ENCODE peak calls at places on chromosome 6, in eight cellular contexts. One of them, this sample, is unnamed.

GRCh38 chr6:125201961-125202729 is 48.6 kb downstream of the TPD52L1 start:
- DNase-seq in Ammon's horn: no peak
- DNase-seq in mesendoderm: peak; percentile 36
- DNase-seq in HCT116: peak; percentile 81
- DNase-seq in activated CD8-positive, alpha-beta memory T cell treated with anti-CD3 and anti-CD28 coated beads for 48 hours: no peak
- DNase-seq in brain microvascular endothelial cell: peak; percentile 96
- DNase-seq in amniotic stem cell: peak; percentile 73
- DNase-seq in mesenteric fat pad: no peak
- DNase-seq in this sample: no peak

GRCh38 chr6:65064844-65065243 is 642.2 kb downstream of the EYS start:
- DNase-seq in Ammon's horn: no peak
- DNase-seq in mesendoderm: no peak
- DNase-seq in HCT116: no peak
- DNase-seq in activated CD8-positive, alpha-beta memory T cell treated with anti-CD3 and anti-CD28 coated beads for 48 hours: no peak
- DNase-seq in brain microvascular endothelial cell: no peak
- DNase-seq in amniotic stem cell: no peak
- DNase-seq in mesenteric fat pad: no peak
- DNase-seq in this sample: no peak

GRCh38 chr6:87730310-87730709 is 28.3 kb upstream of the AKIRIN2 start:
- DNase-seq in Ammon's horn: peak; percentile 54
- DNase-seq in mesendoderm: no peak
- DNase-seq in HCT116: no peak
- DNase-seq in activated CD8-positive, alpha-beta memory T cell treated with anti-CD3 and anti-CD28 coated beads for 48 hours: no peak
- DNase-seq in brain microvascular endothelial cell: no peak
- DNase-seq in amniotic stem cell: no peak
- DNase-seq in mesenteric fat pad: no peak
- DNase-seq in this sample: no peak

GRCh38 chr6:3538536-3538935 is 81.7 kb upstream of the SLC22A23 start:
- DNase-seq in Ammon's horn: no peak
- DNase-seq in mesendoderm: no peak
- DNase-seq in HCT116: no peak
- DNase-seq in activated CD8-positive, alpha-beta memory T cell treated with anti-CD3 and anti-CD28 coated beads for 48 hours: no peak
- DNase-seq in brain microvascular endothelial cell: no peak
- DNase-seq in amniotic stem cell: no peak
- DNase-seq in mesenteric fat pad: no peak
- DNase-seq in this sample: no peak

GRCh38 chr6:132527791-132528190 is 10.3 kb upstream of the TAAR9 start:
- DNase-seq in Ammon's horn: no peak
- DNase-seq in mesendoderm: no peak
- DNase-seq in HCT116: peak; percentile 83
- DNase-seq in activated CD8-positive, alpha-beta memory T cell treated with anti-CD3 and anti-CD28 coated beads for 48 hours: no peak
- DNase-seq in brain microvascular endothelial cell: no peak
- DNase-seq in amniotic stem cell: no peak
- DNase-seq in mesenteric fat pad: no peak
- DNase-seq in this sample: no peak

GRCh38 chr6:44472250-44472945 is 84.9 kb downstream of the CDC5L start:
- DNase-seq in Ammon's horn: no peak
- DNase-seq in mesendoderm: peak; percentile 64
- DNase-seq in HCT116: no peak
- DNase-seq in activated CD8-positive, alpha-beta memory T cell treated with anti-CD3 and anti-CD28 coated beads for 48 hours: no peak
- DNase-seq in brain microvascular endothelial cell: no peak
- DNase-seq in amniotic stem cell: no peak
- DNase-seq in mesenteric fat pad: no peak
- DNase-seq in this sample: no peak

GRCh38 chr6:106158816-106159215 is 72.7 kb downstream of the PRDM1 start:
- DNase-seq in Ammon's horn: no peak
- DNase-seq in mesendoderm: no peak
- DNase-seq in HCT116: no peak
- DNase-seq in activated CD8-positive, alpha-beta memory T cell treated with anti-CD3 and anti-CD28 coated beads for 48 hours: no peak
- DNase-seq in brain microvascular endothelial cell: no peak
- DNase-seq in amniotic stem cell: no peak
- DNase-seq in mesenteric fat pad: no peak
- DNase-seq in this sample: no peak

GRCh38 chr6:100620085-100620484 is 155.4 kb upstream of the SIM1 start:
- DNase-seq in Ammon's horn: no peak
- DNase-seq in mesendoderm: no peak
- DNase-seq in HCT116: no peak
- DNase-seq in activated CD8-positive, alpha-beta memory T cell treated with anti-CD3 and anti-CD28 coated beads for 48 hours: no peak
- DNase-seq in brain microvascular endothelial cell: peak; percentile 79
- DNase-seq in amniotic stem cell: no peak
- DNase-seq in mesenteric fat pad: no peak
- DNase-seq in this sample: no peak

GRCh38 chr6:114467931-114468330 is 125.1 kb upstream of the HS3ST5 start:
- DNase-seq in Ammon's horn: no peak
- DNase-seq in mesendoderm: no peak
- DNase-seq in HCT116: no peak
- DNase-seq in activated CD8-positive, alpha-beta memory T cell treated with anti-CD3 and anti-CD28 coated beads for 48 hours: no peak
- DNase-seq in brain microvascular endothelial cell: no peak
- DNase-seq in amniotic stem cell: no peak
- DNase-seq in mesenteric fat pad: no peak
- DNase-seq in this sample: no peak

GRCh38 chr6:68718379-68719073 is 83.4 kb downstream of the ADGRB3 start:
- DNase-seq in Ammon's horn: peak; percentile 49
- DNase-seq in mesendoderm: no peak
- DNase-seq in HCT116: no peak
- DNase-seq in activated CD8-positive, alpha-beta memory T cell treated with anti-CD3 and anti-CD28 coated beads for 48 hours: no peak
- DNase-seq in brain microvascular endothelial cell: peak; percentile 64
- DNase-seq in amniotic stem cell: no peak
- DNase-seq in mesenteric fat pad: no peak
- DNase-seq in this sample: peak; percentile 63

GRCh38 chr6:25874118-25874517 is at the start of gene SLC17A3:
- DNase-seq in Ammon's horn: no peak
- DNase-seq in mesendoderm: no peak
- DNase-seq in HCT116: no peak
- DNase-seq in activated CD8-positive, alpha-beta memory T cell treated with anti-CD3 and anti-CD28 coated beads for 48 hours: no peak
- DNase-seq in brain microvascular endothelial cell: no peak
- DNase-seq in amniotic stem cell: no peak
- DNase-seq in mesenteric fat pad: no peak
- DNase-seq in this sample: no peak

GRCh38 chr6:75751443-75751842 is 2.4 kb downstream of the MYO6 start:
- DNase-seq in Ammon's horn: no peak
- DNase-seq in mesendoderm: no peak
- DNase-seq in HCT116: no peak
- DNase-seq in activated CD8-positive, alpha-beta memory T cell treated with anti-CD3 and anti-CD28 coated beads for 48 hours: no peak
- DNase-seq in brain microvascular endothelial cell: peak; percentile 30
- DNase-seq in amniotic stem cell: no peak
- DNase-seq in mesenteric fat pad: no peak
- DNase-seq in this sample: no peak